ENCODE peak calls at places on chromosomes 12 and 14, in nine cellular contexts. E, A, L, I, J, M, D, O and B are unnamed samples. For H3K27me3, the result is how much of the 10 kb centered on the place peaks cover.

GRCh38 chr14:22918519-22918808 is 485 bp downstream of the RBM23 start:
- DNase-seq in O (no peak), L (no peak), E (no peak), J (no peak), I (no peak), A (peak), D (no peak), M (peak), B (peak)

GRCh38 chr12:76542908-76543307 is 16.7 kb downstream of the OSBPL8 start:
- DNase-seq in J (no peak), I (no peak), D (no peak), O (no peak), L (no peak), A (no peak), M (no peak), E (no peak), B (no peak)

GRCh38 chr14:86086962-86087361 is 557.0 kb downstream of the FLRT2 start:
- DNase-seq in M (no peak), A (no peak), D (no peak), J (no peak), L (no peak), I (no peak), O (no peak), E (no peak), B (no peak)

GRCh38 chr14:89086060-89086382 is 261.6 kb downstream of the TTC8 start:
- DNase-seq in I (no peak), J (no peak), M (no peak), E (no peak), A (no peak), D (no peak), L (no peak), O (no peak), B (no peak)

GRCh38 chr12:62606654-62607053 is 140.0 kb downstream of the MON2 start:
- DNase-seq in E (no peak), J (no peak), L (no peak), O (no peak), D (no peak), I (no peak), A (no peak), M (no peak), B (no peak)

GRCh38 chr12:48986720-48987291 is 8.7 kb downstream of the WNT1 start:
- DNase-seq in I (no peak), O (no peak), J (no peak), M (no peak), E (no peak), L (no peak), A (no peak), D (no peak), B (no peak)

GRCh38 chr12:95790025-95790911 is at the start of gene NTN4:
- DNase-seq in L (peak), E (no peak), M (no peak), J (peak), A (peak), O (no peak), D (peak), I (no peak), B (peak)

GRCh38 chr12:127496255-127496654 is 770.7 kb upstream of the TMEM132C start:
- DNase-seq in A (no peak), D (no peak), E (no peak), I (no peak), L (no peak), M (no peak), J (no peak), O (no peak), B (no peak)

GRCh38 chr12:90858261-90858660 is 96.7 kb downstream of the CCER1 start:
- DNase-seq in M (no peak), L (no peak), J (no peak), E (no peak), A (no peak), I (no peak), O (no peak), D (no peak), B (peak)

GRCh38 chr12:58919271-58920101 is 818 bp downstream of the LRIG3 start:
- DNase-seq in E (peak), D (no peak), J (peak), I (no peak), L (peak), O (no peak), A (no peak), M (no peak), B (no peak)

GRCh38 chr12:31620311-31620710 is 29.4 kb upstream of the DENND5B start:
- DNase-seq in E (no peak), L (no peak), O (no peak), M (no peak), A (no peak), I (no peak), D (no peak), J (no peak), B (no peak)

DNA sequence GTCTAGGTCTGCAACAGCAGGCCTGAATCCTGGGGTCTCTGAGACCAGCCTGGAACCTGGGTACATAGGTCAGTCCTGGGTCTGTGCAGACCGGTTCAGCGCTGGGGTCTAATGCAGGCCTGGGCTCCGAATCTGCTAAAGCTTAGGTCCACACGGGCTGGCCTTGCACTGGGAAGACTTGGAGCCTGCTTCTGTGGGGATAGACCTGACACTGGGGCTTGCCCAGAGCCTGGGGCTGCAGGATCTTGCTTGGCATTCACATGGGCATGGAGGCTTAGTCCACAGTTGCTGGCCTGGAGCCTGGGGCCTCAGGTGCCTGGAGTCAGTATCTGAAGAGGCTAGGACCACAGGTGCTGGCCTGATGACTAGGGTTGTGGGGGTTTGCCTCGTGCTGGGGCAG is 369.8 kb upstream of the SEL1L start:
- DNase-seq in O (no peak), L (no peak), I (no peak), D (no peak), M (no peak), J (no peak), E (no peak), A (no peak), B (no peak)
- H3K27me3 ChIP-seq in O (under half), L (under half), I (under half), D (under half), M (under half), J (under half), E (under half), A (under half), B (under half)

GRCh38 chr14:95215094-95215493 is 57.8 kb upstream of the DICER1 start:
- DNase-seq in I (no peak), L (no peak), O (no peak), M (peak), E (no peak), J (no peak), D (no peak), A (no peak), B (no peak)
- H3K27me3 ChIP-seq in I (under half), L (under half), O (under half), M (under half), E (under half), J (under half), D (under half), A (under half), B (under half)

GRCh38 chr12:52693261-52693660 is 10.1 kb downstream of the KRT77 start:
- DNase-seq in L (no peak), D (no peak), A (no peak), E (no peak), O (no peak), M (no peak), J (no peak), I (no peak), B (no peak)
- H3K27me3 ChIP-seq in L (under half), D (under half), A (under half), E (under half), O (under half), M (under half), J (under half), I (under half), B (under half)

GRCh38 chr14:95981939-95982338 is 57.2 kb upstream of the C14orf132 start:
- DNase-seq in M (no peak), E (no peak), A (no peak), J (no peak), O (no peak), I (no peak), D (no peak), L (no peak), B (no peak)

GRCh38 chr14:95979339-95980042 is 59.7 kb upstream of the C14orf132 start:
- DNase-seq in O (no peak), M (no peak), J (no peak), L (no peak), I (no peak), E (no peak), A (no peak), D (no peak), B (no peak)

GRCh38 chr14:95984206-95984605 is 55.0 kb upstream of the C14orf132 start:
- DNase-seq in J (no peak), I (no peak), E (no peak), M (no peak), O (no peak), A (no peak), L (no peak), D (no peak), B (no peak)

DNA sequence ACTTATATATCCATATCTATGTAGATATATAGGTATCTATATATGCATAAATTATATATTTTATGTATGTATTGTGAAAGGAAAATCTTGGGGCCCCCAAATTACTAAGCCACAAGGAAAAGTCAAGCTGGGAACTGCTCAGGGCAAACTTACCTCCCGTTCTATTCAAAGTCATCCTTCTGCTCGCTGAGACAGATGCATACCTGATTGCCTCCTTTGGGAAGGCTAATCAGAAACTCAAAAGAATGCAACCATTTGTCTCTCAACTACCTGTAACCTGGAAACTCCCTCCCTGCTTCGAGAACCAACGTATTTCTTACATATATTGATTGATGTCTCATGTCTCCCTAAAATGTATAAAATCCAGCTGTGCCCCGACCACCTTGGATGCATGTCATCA is 58.8 kb upstream of the C14orf132 start:
- DNase-seq in J (no peak), M (no peak), O (no peak), E (no peak), D (no peak), A (no peak), I (no peak), L (no peak), B (no peak)
- H3K27me3 ChIP-seq in J (under half), M (under half), O (under half), E (under half), D (under half), A (under half), I (under half), L (under half), B (under half)

GRCh38 chr14:103143535-103143934 is 20.3 kb downstream of the TNFAIP2 start:
- DNase-seq in D (no peak), J (no peak), O (no peak), L (no peak), I (no peak), A (no peak), E (no peak), M (no peak), B (no peak)

GRCh38 chr14:103142031-103142430 is 18.8 kb downstream of the TNFAIP2 start:
- DNase-seq in M (no peak), J (no peak), O (no peak), L (no peak), D (no peak), A (no peak), E (no peak), I (no peak), B (no peak)

GRCh38 chr14:103141117-103141796 is 18.0 kb downstream of the TNFAIP2 start:
- DNase-seq in L (no peak), J (no peak), E (no peak), D (no peak), O (no peak), A (no peak), M (no peak), I (peak), B (no peak)

GRCh38 chr14:103144085-103144484 is 20.8 kb downstream of the TNFAIP2 start:
- DNase-seq in L (no peak), D (no peak), J (no peak), E (no peak), I (no peak), A (no peak), O (no peak), M (no peak), B (no peak)

DNA sequence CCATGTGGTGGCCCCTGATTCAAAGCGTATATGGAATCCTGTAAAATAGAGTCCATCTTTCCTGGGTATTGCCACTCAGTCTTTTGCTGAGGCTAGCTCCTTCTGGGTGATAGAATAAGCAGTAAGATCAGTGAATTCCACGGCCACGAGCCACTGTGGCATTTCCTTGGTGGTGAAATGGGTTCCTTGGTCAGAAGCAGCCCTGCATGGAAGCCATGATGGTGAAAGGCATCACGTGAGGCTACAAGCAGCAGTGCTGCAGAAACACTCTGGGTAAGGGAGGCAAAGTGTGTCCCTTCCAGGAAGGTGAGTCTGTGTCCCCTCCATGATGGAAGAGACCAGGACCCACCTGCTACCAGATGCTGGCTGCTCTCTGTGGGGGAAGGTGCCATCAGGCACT is 19.6 kb downstream of the TNFAIP2 start:
- DNase-seq in D (no peak), I (no peak), M (no peak), A (no peak), L (no peak), O (no peak), J (no peak), E (no peak), B (no peak)
- H3K27me3 ChIP-seq in D (under half), I (under half), M (under half), A (under half), L (under half), O (under half), J (under half), E (under half), B (under half)

GRCh38 chr14:91225025-91225424 is 19.5 kb downstream of the GPR68 start:
- DNase-seq in D (no peak), I (no peak), J (no peak), A (no peak), M (no peak), O (no peak), E (no peak), L (no peak), B (no peak)
- H3K27me3 ChIP-seq in D (under half), I (under half), J (under half), A (under half), M (under half), O (under half), E (under half), L (under half), B (under half)

GRCh38 chr14:24808412-24808811 is 174.4 kb upstream of the GZMB start:
- DNase-seq in L (no peak), I (no peak), E (no peak), J (no peak), D (no peak), A (no peak), O (no peak), M (no peak), B (no peak)
- H3K27me3 ChIP-seq in L (under half), I (under half), E (under half), J (under half), D (under half), A (under half), O (under half), M (under half), B (under half)